ENCODE peak calls at places on chromosomes 6 and 20, in five cellular contexts. X, F, P, Y and V are unnamed samples.

GRCh38 chr6:107819217-107819616 is 4.9 kb downstream of the SCML4 start:
- DNase-seq in P (no peak), X (no peak), Y (no peak), F (no peak), V (no peak)

GRCh38 chr6:34630040-34630439 is 66.5 kb downstream of the ILRUN start:
- DNase-seq in P (no peak), F (no peak), X (peak; percentile 94), Y (peak; percentile 81), V (no peak)

GRCh38 chr20:3109350-3110302 is 25.1 kb upstream of the AVP start:
- DNase-seq in X (no peak), P (no peak), Y (no peak), F (no peak), V (peak; percentile 64)

GRCh38 chr6:154590770-154591169 is 80.3 kb upstream of the CNKSR3 start:
- DNase-seq in F (no peak), Y (no peak), X (no peak), P (no peak), V (no peak)

GRCh38 chr20:40532103-40532502 is 156.9 kb downstream of the MAFB start:
- DNase-seq in X (no peak), F (no peak), Y (no peak), P (no peak), V (no peak)

GRCh38 chr6:160419488-160419887 is 71.3 kb downstream of the SLC22A3 start:
- DNase-seq in Y (no peak), F (no peak), X (no peak), P (no peak), V (no peak)

GRCh38 chr6:26003102-26003694 is 40.6 kb downstream of the TRIM38 start:
- DNase-seq in Y (no peak), P (peak; percentile 35), F (no peak), X (peak; percentile 67), V (peak; percentile 30)

GRCh38 chr6:52109073-52109635 is 21.7 kb upstream of the PKHD1 start:
- DNase-seq in P (no peak), F (no peak), X (no peak), Y (no peak), V (no peak)

GRCh38 chr6:593139-593906 is 63.6 kb downstream of the HUS1B start:
- DNase-seq in X (peak; percentile 72), P (no peak), Y (peak; percentile 48), F (no peak), V (no peak)

GRCh38 chr20:3406481-3407425 is 716 bp downstream of the DNAAF9 start:
- DNase-seq in Y (no peak), F (no peak), P (peak; percentile 31), X (peak; percentile 58), V (peak; percentile 52)

GRCh38 chr6:53152576-53152975 is 3.9 kb upstream of the GCM1 start:
- DNase-seq in P (no peak), Y (no peak), F (no peak), X (no peak), V (no peak)

GRCh38 chr6:43199912-43200311 is 17.9 kb downstream of the CUL9 start:
- DNase-seq in P (peak; percentile 10), X (no peak), Y (no peak), F (no peak), V (peak; percentile 20)

GRCh38 chr6:14757414-14757813 is 488.5 kb upstream of the JARID2 start:
- DNase-seq in X (no peak), Y (no peak), P (no peak), F (no peak), V (no peak)

GRCh38 chr6:106882601-106883518 is 91.7 kb downstream of the CD24 start:
- DNase-seq in X (no peak), F (no peak), P (no peak), Y (peak; percentile 54), V (no peak)

GRCh38 chr6:13183446-13184088 is 144.8 kb downstream of the TBC1D7 start:
- DNase-seq in Y (no peak), P (no peak), F (no peak), X (no peak), V (no peak)

GRCh38 chr20:52785678-52786077 is 186.5 kb upstream of the TSHZ2 start:
- DNase-seq in F (peak; percentile 25), Y (no peak), P (no peak), X (no peak), V (no peak)

GRCh38 chr6:135162678-135163439 is 18.2 kb upstream of the MYB start:
- DNase-seq in P (peak; percentile 49), Y (peak; percentile 35), X (no peak), F (no peak), V (no peak)

GRCh38 chr20:37309941-37310590 is 20.6 kb downstream of the MANBAL start:
- DNase-seq in P (no peak), Y (no peak), X (no peak), F (no peak), V (no peak)

GRCh38 chr20:7505152-7505834 is 435.0 kb downstream of the HAO1 start:
- DNase-seq in X (no peak), F (no peak), P (no peak), Y (no peak), V (no peak)

GRCh38 chr20:39155996-39156395 is 193.9 kb downstream of the DHX35 start:
- DNase-seq in X (no peak), F (no peak), P (no peak), Y (no peak), V (no peak)

GRCh38 chr6:163608060-163608752 is 193.7 kb downstream of the QKI start:
- DNase-seq in P (no peak), Y (no peak), F (no peak), X (no peak), V (no peak)

GRCh38 chr6:133977983-133978895 is 25.2 kb downstream of the TBPL1 start:
- DNase-seq in X (peak; percentile 87), P (no peak), Y (peak; percentile 55), F (no peak), V (no peak)

GRCh38 chr6:83199865-83200230 is 6.7 kb downstream of the RWDD2A start:
- DNase-seq in Y (peak; percentile 58), X (peak; percentile 45), F (no peak), P (no peak), V (no peak)

GRCh38 chr20:23867152-23867776 is 12.3 kb downstream of the CST5 start:
- DNase-seq in X (no peak), Y (no peak), P (no peak), F (no peak), V (no peak)

GRCh38 chr6:1028744-1029143 is 283.2 kb upstream of the FOXQ1 start:
- DNase-seq in X (no peak), P (no peak), Y (no peak), F (no peak), V (no peak)

GRCh38 chr6:161654209-161654608 is 380.3 kb upstream of the AGPAT4 start:
- DNase-seq in X (no peak), Y (no peak), F (no peak), P (no peak), V (no peak)

GRCh38 chr6:89260832-89261231 is 43.7 kb upstream of the GABRR1 start:
- DNase-seq in P (no peak), X (no peak), F (no peak), Y (no peak), V (no peak)

GRCh38 chr6:30491963-30492616 is 2.8 kb downstream of the HLA-E start:
- DNase-seq in P (no peak), Y (no peak), X (no peak), F (no peak), V (no peak)

DNA sequence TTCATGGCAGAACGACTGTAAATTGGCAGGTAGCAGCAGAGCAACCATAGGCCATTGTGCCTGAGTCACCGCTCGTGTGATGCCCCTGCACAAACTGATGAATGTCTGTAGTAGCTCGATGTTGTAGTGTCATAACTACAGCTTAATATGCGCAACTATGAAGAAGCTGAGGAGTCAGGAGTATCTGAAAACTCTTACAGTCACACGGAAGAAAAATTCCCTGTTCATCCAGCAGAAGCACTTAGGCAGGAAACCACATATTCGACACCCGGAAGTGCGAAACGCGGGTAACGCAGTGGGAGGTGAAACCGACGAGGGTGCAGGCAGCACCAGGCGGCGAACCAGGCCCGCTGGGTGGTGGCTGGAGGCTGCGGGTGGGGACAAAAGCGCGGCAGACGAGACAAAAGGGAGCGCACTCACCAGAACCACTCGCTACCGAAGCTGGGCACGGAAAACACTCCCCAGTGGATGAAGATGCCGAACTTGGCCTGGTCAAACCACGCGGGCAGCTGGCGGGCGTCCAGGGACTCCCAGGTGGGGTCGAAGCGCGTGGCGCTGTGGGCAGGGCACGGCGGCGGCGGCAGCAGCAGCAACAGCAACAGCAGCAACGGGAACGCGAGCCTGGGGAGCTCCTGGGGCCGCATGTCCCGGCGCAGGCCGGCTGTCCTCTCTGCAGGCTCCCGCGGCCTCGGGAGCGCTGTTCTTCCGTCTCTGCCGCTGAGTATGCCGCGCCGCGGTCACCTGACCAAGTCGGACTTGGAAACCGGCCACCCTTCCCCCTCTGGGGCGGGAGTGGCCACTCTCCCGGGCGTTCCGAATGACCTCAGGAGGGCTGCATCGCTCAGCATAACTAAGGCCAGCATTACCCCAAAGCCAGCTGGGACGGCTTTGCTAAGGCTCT is at the start of gene FUCA2:
- DNase-seq in P (peak; percentile 95), F (peak; percentile 94), Y (peak; percentile 65), X (peak; percentile 91), V (peak; percentile 87)
- TF ChIP-seq CTCF in P (no peak), F (no peak), Y (no peak), X (no peak), V (no peak)

DNA sequence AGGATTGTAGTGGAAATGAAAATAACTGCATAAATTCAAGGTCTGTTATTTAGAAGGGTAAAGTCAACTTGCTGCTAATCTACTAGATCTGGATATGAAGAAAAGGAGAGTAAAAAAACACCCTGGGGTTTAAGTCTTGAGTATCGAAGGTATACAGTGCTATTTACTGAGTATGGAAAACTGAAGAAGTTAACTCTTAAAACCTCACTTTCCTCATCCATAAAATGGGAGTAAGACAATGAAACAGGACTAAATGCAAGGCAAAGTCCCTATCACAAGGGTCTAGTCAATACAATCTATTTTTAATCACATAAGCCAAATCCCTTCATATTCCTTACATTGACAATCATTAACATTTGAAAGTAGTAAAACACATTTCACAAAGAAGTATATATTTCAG is 2.2 kb downstream of the FBXO5 start:
- DNase-seq in P (no peak), Y (no peak), F (no peak), X (no peak), V (no peak)
- H3K4me3 ChIP-seq in P (no peak overlapping the region), Y (peak overlapping the region; percentile 87), F (no peak overlapping the region), X (peak overlapping the region; percentile 85), V (no peak overlapping the region)

DNA sequence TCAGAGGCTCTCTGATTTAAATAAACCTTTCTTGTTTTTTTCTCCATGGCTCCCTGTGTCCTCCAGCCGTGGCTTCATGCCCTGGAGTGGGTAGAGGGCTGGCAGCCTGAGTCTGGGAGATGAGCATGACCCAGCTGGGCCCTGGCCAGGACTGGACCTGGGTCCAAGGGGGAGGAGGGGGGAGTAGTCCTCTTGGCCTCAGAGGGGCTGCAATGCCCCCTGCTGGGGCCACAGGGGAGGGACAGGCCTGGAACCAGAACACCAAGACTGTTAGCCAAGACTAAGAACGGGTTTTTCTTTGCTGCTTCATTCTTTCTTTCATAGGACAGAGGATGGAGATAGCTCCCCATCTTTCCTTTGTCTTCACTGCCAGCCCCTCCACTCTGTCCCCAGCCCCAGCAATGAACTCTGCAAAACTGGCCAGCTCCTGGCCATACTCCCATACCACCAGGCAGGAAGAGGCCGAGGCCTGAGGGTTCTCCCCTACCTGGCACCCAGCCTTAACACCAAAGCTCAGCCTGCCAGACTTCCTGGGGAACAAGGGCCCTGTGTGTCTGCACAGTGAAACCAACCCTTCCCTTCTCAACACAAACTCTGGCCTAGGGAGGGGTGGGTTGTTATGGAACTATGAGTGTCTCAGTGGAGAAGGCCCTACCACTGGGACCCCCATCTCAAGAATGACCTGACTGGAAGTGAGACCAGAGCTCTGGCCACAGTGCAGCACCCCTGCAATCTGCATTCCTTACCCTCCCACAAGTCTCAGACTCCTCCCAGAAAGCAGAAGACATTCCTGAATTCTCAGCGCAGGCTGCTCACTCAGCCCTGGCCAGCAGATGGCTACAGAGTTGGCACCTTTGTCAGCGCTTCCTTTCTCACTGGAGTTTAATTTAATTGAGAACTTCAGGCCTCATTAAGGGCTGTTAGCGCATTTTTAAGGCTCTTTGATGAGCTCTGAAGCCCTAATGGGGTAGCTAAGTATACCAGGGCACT is 11.0 kb downstream of the SLC29A1 start:
- DNase-seq in X (peak; percentile 75), Y (peak; percentile 34), F (peak; percentile 90), P (peak; percentile 74), V (peak; percentile 85)
- TF ChIP-seq CTCF in X (peak; percentile 86), Y (peak; percentile 81), F (peak; percentile 88), P (peak; percentile 28), V (peak; percentile 86)

GRCh38 chr20:62062661-62063600 is 2.8 kb downstream of the TAF4 start:
- DNase-seq in Y (no peak), P (peak; percentile 31), X (peak; percentile 18), F (no peak), V (peak; percentile 33)
- H3K4me3 ChIP-seq in Y (no peak overlapping the region), P (no peak overlapping the region), X (peak overlapping the region; percentile 54), F (peak overlapping the region; percentile 68), V (peak overlapping the region; percentile 10)